ENCODE peak calls at places on chromosome 4, in eight cellular contexts. Z is cardiac fibroblast; N is SJSA1; U is stimulated activated CD4-positive, alpha-beta T cell treated with anti-CD3 and anti-CD28 coated beads, Interleukin-4, amount 100 ng/mL, for 24 hours; X is mucosa of descending colon; L is head of caudate nucleus; I is posterior cingulate gyrus; A is KG1. O is an unnamed sample.

GRCh38 chr4:67770422-67770821 is 16.2 kb upstream of the GNRHR start:
- DNase-seq in Z (no peak), N (no peak), U (no peak), X (no peak), L (no peak), I (no peak), A (no peak), O (no peak)

GRCh38 chr4:7194251-7195137 is 2.2 kb downstream of the SORCS2 start:
- DNase-seq in Z (peak; percentile 25), N (no peak), U (peak; percentile 20), X (peak; percentile 46), L (peak; percentile 88), I (peak; percentile 65), A (no peak), O (no peak)

GRCh38 chr4:38560763-38561558 is 103.0 kb upstream of the KLF3 start:
- DNase-seq in Z (no peak), N (no peak), U (peak; percentile 39), X (no peak), L (no peak), I (no peak), A (no peak), O (no peak)

GRCh38 chr4:96913437-96914075 is 1073.7 kb downstream of the PDHA2 start:
- DNase-seq in Z (no peak), N (no peak), U (no peak), X (no peak), L (peak; percentile 45), I (no peak), A (no peak), O (no peak)

GRCh38 chr4:13627185-13627605 is 330 bp downstream of the BOD1L1 start:
- DNase-seq in Z (no peak), N (no peak), U (peak; percentile 29), X (peak; percentile 61), L (no peak), I (no peak), A (peak; percentile 51), O (peak; percentile 23)

GRCh38 chr4:108058685-108059440 is 69.2 kb downstream of the HADH start:
- DNase-seq in Z (peak; percentile 69), N (peak; percentile 90), U (no peak), X (no peak), L (no peak), I (no peak), A (no peak), O (peak; percentile 44)

GRCh38 chr4:153495480-153496206 is 29.5 kb downstream of the TMEM131L start:
- DNase-seq in Z (no peak), N (no peak), U (no peak), X (no peak), L (no peak), I (no peak), A (no peak), O (no peak)

GRCh38 chr4:151296227-151296626 is 19.3 kb downstream of the PRSS48 start:
- DNase-seq in Z (no peak), N (no peak), U (no peak), X (no peak), L (no peak), I (no peak), A (no peak), O (no peak)

GRCh38 chr4:55017406-55017805 is 108.0 kb downstream of the KDR start:
- DNase-seq in Z (no peak), N (no peak), U (no peak), X (no peak), L (no peak), I (no peak), A (no peak), O (no peak)

GRCh38 chr4:101205878-101206277 is 141.4 kb downstream of the PPP3CA start:
- DNase-seq in Z (peak; percentile 85), N (no peak), U (peak; percentile 53), X (no peak), L (no peak), I (no peak), A (peak; percentile 34), O (no peak)

GRCh38 chr4:106273831-106274230 is 42.2 kb downstream of the TBCK start:
- DNase-seq in Z (peak; percentile 66), N (no peak), U (no peak), X (no peak), L (no peak), I (no peak), A (no peak), O (peak; percentile 20)

GRCh38 chr4:20323991-20324390 is 72.3 kb downstream of the SLIT2 start:
- DNase-seq in Z (peak; percentile 54), N (no peak), U (no peak), X (no peak), L (no peak), I (no peak), A (no peak), O (no peak)